ENCODE peak calls at places on chromosomes 4 and X, in seven cellular contexts. One of them, this sample, is unnamed.

GRCh38 chr4:6910960-6911874 is 1.6 kb downstream of the TBC1D14 start:
- DNase-seq in body of pancreas: no peak
- DNase-seq in upper lobe of left lung: no peak
- DNase-seq in uterus: no peak
- DNase-seq in heart left ventricle: no peak
- DNase-seq in IMR-90: no peak
- DNase-seq in A549: no peak
- DNase-seq in this sample: no peak

GRCh38 chrX:50905334-50905733 is 5.2 kb upstream of the BMP15 start:
- DNase-seq in body of pancreas: no peak
- DNase-seq in upper lobe of left lung: no peak
- DNase-seq in uterus: no peak
- DNase-seq in heart left ventricle: no peak
- DNase-seq in IMR-90: no peak
- DNase-seq in A549: peak; percentile 3
- DNase-seq in this sample: peak; percentile 21

GRCh38 chr4:183492791-183493221 is 12.1 kb upstream of the ING2 start:
- DNase-seq in body of pancreas: no peak
- DNase-seq in upper lobe of left lung: no peak
- DNase-seq in uterus: no peak
- DNase-seq in heart left ventricle: no peak
- DNase-seq in IMR-90: peak; percentile 79
- DNase-seq in A549: no peak
- DNase-seq in this sample: no peak

GRCh38 chr4:170776983-170777382 is 687.2 kb upstream of the AADAT start:
- DNase-seq in body of pancreas: no peak
- DNase-seq in upper lobe of left lung: peak; percentile 30
- DNase-seq in uterus: no peak
- DNase-seq in heart left ventricle: no peak
- DNase-seq in IMR-90: no peak
- DNase-seq in A549: no peak
- DNase-seq in this sample: no peak

GRCh38 chrX:21657318-21658151 is 595 bp downstream of the KLHL34 start:
- DNase-seq in body of pancreas: no peak
- DNase-seq in upper lobe of left lung: peak; percentile 46
- DNase-seq in uterus: no peak
- DNase-seq in heart left ventricle: peak; percentile 43
- DNase-seq in IMR-90: no peak
- DNase-seq in A549: no peak
- DNase-seq in this sample: no peak

GRCh38 chrX:124232523-124233201 is 99.8 kb upstream of the TEX13D start:
- DNase-seq in body of pancreas: no peak
- DNase-seq in upper lobe of left lung: no peak
- DNase-seq in uterus: no peak
- DNase-seq in heart left ventricle: peak; percentile 32
- DNase-seq in IMR-90: no peak
- DNase-seq in A549: no peak
- DNase-seq in this sample: no peak

GRCh38 chrX:136528645-136529315 is 3.2 kb upstream of the VGLL1 start:
- DNase-seq in body of pancreas: no peak
- DNase-seq in upper lobe of left lung: no peak
- DNase-seq in uterus: no peak
- DNase-seq in heart left ventricle: no peak
- DNase-seq in IMR-90: no peak
- DNase-seq in A549: peak; percentile 13
- DNase-seq in this sample: no peak

GRCh38 chr4:170428929-170429328 is 339.2 kb upstream of the AADAT start:
- DNase-seq in body of pancreas: no peak
- DNase-seq in upper lobe of left lung: no peak
- DNase-seq in uterus: no peak
- DNase-seq in heart left ventricle: no peak
- DNase-seq in IMR-90: no peak
- DNase-seq in A549: no peak
- DNase-seq in this sample: no peak

GRCh38 chr4:128393111-128393704 is 105.6 kb upstream of the PGRMC2 start:
- DNase-seq in body of pancreas: no peak
- DNase-seq in upper lobe of left lung: no peak
- DNase-seq in uterus: no peak
- DNase-seq in heart left ventricle: no peak
- DNase-seq in IMR-90: peak; percentile 57
- DNase-seq in A549: no peak
- DNase-seq in this sample: no peak

GRCh38 chr4:70737006-70737405 is 15.2 kb downstream of the RUFY3 start:
- DNase-seq in body of pancreas: no peak
- DNase-seq in upper lobe of left lung: no peak
- DNase-seq in uterus: no peak
- DNase-seq in heart left ventricle: no peak
- DNase-seq in IMR-90: no peak
- DNase-seq in A549: no peak
- DNase-seq in this sample: no peak

GRCh38 chrX:11789809-11790208 is 31.8 kb downstream of the MSL3 start:
- DNase-seq in body of pancreas: no peak
- DNase-seq in upper lobe of left lung: no peak
- DNase-seq in uterus: no peak
- DNase-seq in heart left ventricle: no peak
- DNase-seq in IMR-90: no peak
- DNase-seq in A549: no peak
- DNase-seq in this sample: no peak

GRCh38 chr4:80201326-80202151 is 4.2 kb downstream of the PRDM8 start:
- DNase-seq in body of pancreas: peak; percentile 38
- DNase-seq in upper lobe of left lung: peak; percentile 66
- DNase-seq in uterus: peak; percentile 55
- DNase-seq in heart left ventricle: no peak
- DNase-seq in IMR-90: peak; percentile 89
- DNase-seq in A549: no peak
- DNase-seq in this sample: no peak

GRCh38 chrX:51408462-51408861 is 75.8 kb downstream of the NUDT10 start:
- DNase-seq in body of pancreas: no peak
- DNase-seq in upper lobe of left lung: no peak
- DNase-seq in uterus: no peak
- DNase-seq in heart left ventricle: no peak
- DNase-seq in IMR-90: no peak
- DNase-seq in A549: no peak
- DNase-seq in this sample: no peak

GRCh38 chrX:150094996-150095395 is 156.7 kb upstream of the EOLA2 start:
- DNase-seq in body of pancreas: no peak
- DNase-seq in upper lobe of left lung: no peak
- DNase-seq in uterus: no peak
- DNase-seq in heart left ventricle: no peak
- DNase-seq in IMR-90: no peak
- DNase-seq in A549: peak; percentile 10
- DNase-seq in this sample: no peak

GRCh38 chr4:150457802-150458201 is 124.1 kb upstream of the MAB21L2 start:
- DNase-seq in body of pancreas: no peak
- DNase-seq in upper lobe of left lung: no peak
- DNase-seq in uterus: no peak
- DNase-seq in heart left ventricle: no peak
- DNase-seq in IMR-90: no peak
- DNase-seq in A549: no peak
- DNase-seq in this sample: no peak

GRCh38 chrX:30893206-30893605 is 4.2 kb upstream of the TAB3 start:
- DNase-seq in body of pancreas: peak; percentile 14
- DNase-seq in upper lobe of left lung: no peak
- DNase-seq in uterus: no peak
- DNase-seq in heart left ventricle: no peak
- DNase-seq in IMR-90: no peak
- DNase-seq in A549: no peak
- DNase-seq in this sample: no peak

GRCh38 chr4:99633772-99634171 is 23.9 kb downstream of the C4orf54 start:
- DNase-seq in body of pancreas: no peak
- DNase-seq in upper lobe of left lung: no peak
- DNase-seq in uterus: no peak
- DNase-seq in heart left ventricle: no peak
- DNase-seq in IMR-90: no peak
- DNase-seq in A549: no peak
- DNase-seq in this sample: no peak

GRCh38 chr4:168848977-168849687 is 160.9 kb downstream of the CBR4 start:
- DNase-seq in body of pancreas: no peak
- DNase-seq in upper lobe of left lung: no peak
- DNase-seq in uterus: no peak
- DNase-seq in heart left ventricle: no peak
- DNase-seq in IMR-90: peak; percentile 59
- DNase-seq in A549: no peak
- DNase-seq in this sample: no peak

GRCh38 chrX:71992711-71993110 is 82.1 kb downstream of the NHSL2 start:
- DNase-seq in body of pancreas: no peak
- DNase-seq in upper lobe of left lung: no peak
- DNase-seq in uterus: no peak
- DNase-seq in heart left ventricle: no peak
- DNase-seq in IMR-90: no peak
- DNase-seq in A549: no peak
- DNase-seq in this sample: no peak

GRCh38 chrX:97846718-97847237 is 963.1 kb downstream of the RPA4 start:
- DNase-seq in body of pancreas: no peak
- DNase-seq in upper lobe of left lung: peak; percentile 29
- DNase-seq in uterus: no peak
- DNase-seq in heart left ventricle: no peak
- DNase-seq in IMR-90: no peak
- DNase-seq in A549: no peak
- DNase-seq in this sample: no peak

GRCh38 chrX:41923257-41923924 is at the start of gene CASK:
- DNase-seq in body of pancreas: peak; percentile 93
- DNase-seq in upper lobe of left lung: peak; percentile 97
- DNase-seq in uterus: peak; percentile 93
- DNase-seq in heart left ventricle: peak; percentile 96
- DNase-seq in IMR-90: peak; percentile 87
- DNase-seq in A549: peak; percentile 93
- DNase-seq in this sample: peak; percentile 91
- TF ChIP-seq POLR2A in body of pancreas: peak; percentile 72
- TF ChIP-seq POLR2A in upper lobe of left lung: peak; percentile 38
- TF ChIP-seq POLR2A in uterus: peak; percentile 88
- TF ChIP-seq POLR2A in heart left ventricle: no peak
- TF ChIP-seq POLR2A in IMR-90: no peak
- TF ChIP-seq POLR2A in A549: peak; percentile 51
- TF ChIP-seq POLR2A in this sample: peak; percentile 8

DNA sequence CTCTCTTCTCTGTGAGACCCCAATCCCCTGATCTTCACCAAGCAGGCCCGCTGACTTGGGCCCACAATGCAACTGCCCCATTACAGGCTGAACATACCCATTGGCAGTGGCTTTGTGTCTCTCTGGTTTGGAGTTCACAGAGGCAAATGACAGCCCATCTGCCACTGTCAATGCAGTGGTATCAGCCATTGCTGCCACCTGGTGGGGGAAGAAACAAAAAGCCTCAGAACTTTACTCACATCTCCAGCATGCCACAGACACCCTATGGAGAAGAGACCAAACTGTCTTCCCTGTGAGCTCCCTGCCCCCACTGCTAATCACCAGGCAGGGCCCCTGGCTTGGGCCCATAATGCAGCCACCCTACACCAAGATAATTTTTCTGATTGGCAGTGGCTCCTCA is 729.3 kb upstream of the ACTRT1 start:
- DNase-seq in body of pancreas: peak; percentile 13
- DNase-seq in upper lobe of left lung: no peak
- DNase-seq in uterus: no peak
- DNase-seq in heart left ventricle: no peak
- DNase-seq in IMR-90: no peak
- DNase-seq in A549: peak; percentile 44
- DNase-seq in this sample: peak; percentile 53
- TF ChIP-seq CTCF in body of pancreas: peak; percentile 16
- TF ChIP-seq CTCF in upper lobe of left lung: no peak
- TF ChIP-seq CTCF in uterus: no peak
- TF ChIP-seq CTCF in heart left ventricle: no peak
- TF ChIP-seq CTCF in IMR-90: no peak
- TF ChIP-seq CTCF in A549: peak; percentile 26
- TF ChIP-seq CTCF in this sample: no peak

DNA sequence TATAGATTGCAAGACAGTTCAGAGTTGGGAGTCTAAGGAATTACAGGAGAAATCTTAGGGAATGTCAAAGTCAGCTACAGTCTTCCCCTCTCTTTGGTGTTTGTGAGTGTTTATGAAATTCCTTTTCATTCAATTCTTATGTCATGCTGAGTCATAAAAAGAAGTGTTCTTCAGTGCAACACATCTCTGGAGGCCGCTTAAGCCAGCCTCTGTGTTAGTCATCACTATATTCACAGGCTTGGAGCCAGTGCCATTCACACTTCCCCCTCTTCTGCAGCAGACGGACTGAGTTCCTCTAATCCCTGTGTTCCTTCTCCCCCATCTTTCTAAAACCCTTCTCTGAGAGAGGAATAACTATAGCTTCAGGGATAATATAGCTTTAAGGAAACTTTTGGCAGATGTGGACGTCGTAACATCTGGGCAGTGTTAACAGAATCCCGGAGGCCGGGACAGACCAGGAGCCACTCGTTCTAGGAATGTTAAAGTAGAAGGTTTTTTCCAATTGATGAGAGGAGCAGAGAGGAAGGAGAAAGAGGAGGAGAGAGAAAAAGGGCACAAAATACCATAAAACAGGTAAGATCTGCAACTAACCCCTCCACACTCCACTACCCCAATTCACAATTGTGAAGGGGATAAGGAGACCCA is at the start of gene SRPX2:
- DNase-seq in body of pancreas: no peak
- DNase-seq in upper lobe of left lung: no peak
- DNase-seq in uterus: peak; percentile 52
- DNase-seq in heart left ventricle: no peak
- DNase-seq in IMR-90: peak; percentile 91
- DNase-seq in A549: peak; percentile 80
- DNase-seq in this sample: peak; percentile 42
- TF ChIP-seq POLR2A in body of pancreas: no peak
- TF ChIP-seq POLR2A in upper lobe of left lung: no peak
- TF ChIP-seq POLR2A in uterus: peak; percentile 46
- TF ChIP-seq POLR2A in heart left ventricle: no peak
- TF ChIP-seq POLR2A in IMR-90: peak; percentile 79
- TF ChIP-seq POLR2A in A549: no peak
- TF ChIP-seq POLR2A in this sample: no peak

GRCh38 chrX:16213970-16214369 is 46.7 kb downstream of the MAGEB17 start:
- DNase-seq in body of pancreas: no peak
- DNase-seq in upper lobe of left lung: no peak
- DNase-seq in uterus: no peak
- DNase-seq in heart left ventricle: no peak
- DNase-seq in IMR-90: no peak
- DNase-seq in A549: no peak
- DNase-seq in this sample: no peak

GRCh38 chrX:16215660-16216059 is 48.4 kb downstream of the MAGEB17 start:
- DNase-seq in body of pancreas: no peak
- DNase-seq in upper lobe of left lung: no peak
- DNase-seq in uterus: no peak
- DNase-seq in heart left ventricle: no peak
- DNase-seq in IMR-90: no peak
- DNase-seq in A549: no peak
- DNase-seq in this sample: no peak

GRCh38 chrX:16208601-16209000 is 41.3 kb downstream of the MAGEB17 start:
- DNase-seq in body of pancreas: no peak
- DNase-seq in upper lobe of left lung: no peak
- DNase-seq in uterus: no peak
- DNase-seq in heart left ventricle: no peak
- DNase-seq in IMR-90: no peak
- DNase-seq in A549: no peak
- DNase-seq in this sample: no peak

GRCh38 chrX:16212024-16212423 is 44.7 kb downstream of the MAGEB17 start:
- DNase-seq in body of pancreas: no peak
- DNase-seq in upper lobe of left lung: no peak
- DNase-seq in uterus: no peak
- DNase-seq in heart left ventricle: no peak
- DNase-seq in IMR-90: peak; percentile 33
- DNase-seq in A549: peak; percentile 2
- DNase-seq in this sample: no peak

GRCh38 chrX:16212436-16212835 is 45.2 kb downstream of the MAGEB17 start:
- DNase-seq in body of pancreas: peak; percentile 49
- DNase-seq in upper lobe of left lung: no peak
- DNase-seq in uterus: no peak
- DNase-seq in heart left ventricle: no peak
- DNase-seq in IMR-90: peak; percentile 34
- DNase-seq in A549: peak; percentile 22
- DNase-seq in this sample: peak; percentile 15
- TF ChIP-seq CTCF in body of pancreas: peak; percentile 61
- TF ChIP-seq CTCF in upper lobe of left lung: no peak
- TF ChIP-seq CTCF in uterus: no peak
- TF ChIP-seq CTCF in heart left ventricle: no peak
- TF ChIP-seq CTCF in IMR-90: peak; percentile 43
- TF ChIP-seq CTCF in A549: peak; percentile 34
- TF ChIP-seq CTCF in this sample: no peak